ENCODE peak calls at places on chromosomes 7 and 10, in five cellular contexts. One of them, this sample, is unnamed.

GRCh38 chr10:89522463-89522862 is 12.9 kb downstream of the SLC16A12 start:
- DNase-seq in A549: no peak
- DNase-seq in neural progenitor cell: no peak
- DNase-seq in CD4-positive, alpha-beta memory T cell: no peak
- DNase-seq in mesenchymal stem cell: peak; percentile 45
- DNase-seq in this sample: no peak

GRCh38 chr10:47372726-47373125 is 11.4 kb downstream of the ZNF488 start:
- DNase-seq in A549: no peak
- DNase-seq in neural progenitor cell: no peak
- DNase-seq in CD4-positive, alpha-beta memory T cell: no peak
- DNase-seq in mesenchymal stem cell: no peak
- DNase-seq in this sample: no peak

GRCh38 chr7:70384891-70385290 is 747.1 kb upstream of the GALNT17 start:
- DNase-seq in A549: no peak
- DNase-seq in neural progenitor cell: no peak
- DNase-seq in CD4-positive, alpha-beta memory T cell: no peak
- DNase-seq in mesenchymal stem cell: peak; percentile 64
- DNase-seq in this sample: no peak

GRCh38 chr10:49598986-49599385 is 11.1 kb upstream of the SLC18A3 start:
- DNase-seq in A549: no peak
- DNase-seq in neural progenitor cell: no peak
- DNase-seq in CD4-positive, alpha-beta memory T cell: no peak
- DNase-seq in mesenchymal stem cell: no peak
- DNase-seq in this sample: no peak

GRCh38 chr10:46236941-46237681 is 49.7 kb upstream of the ANTXRL start:
- DNase-seq in A549: no peak
- DNase-seq in neural progenitor cell: no peak
- DNase-seq in CD4-positive, alpha-beta memory T cell: no peak
- DNase-seq in mesenchymal stem cell: no peak
- DNase-seq in this sample: no peak

GRCh38 chr7:33012364-33012763 is 50.2 kb downstream of the NT5C3A start:
- DNase-seq in A549: no peak
- DNase-seq in neural progenitor cell: no peak
- DNase-seq in CD4-positive, alpha-beta memory T cell: no peak
- DNase-seq in mesenchymal stem cell: no peak
- DNase-seq in this sample: no peak

GRCh38 chr10:32957341-32958084 is 517 bp downstream of the ITGB1 start:
- DNase-seq in A549: no peak
- DNase-seq in neural progenitor cell: peak; percentile 79
- DNase-seq in CD4-positive, alpha-beta memory T cell: no peak
- DNase-seq in mesenchymal stem cell: no peak
- DNase-seq in this sample: peak; percentile 57

GRCh38 chr10:57692255-57692980 is 575.3 kb downstream of the IPMK start:
- DNase-seq in A549: peak; percentile 10
- DNase-seq in neural progenitor cell: no peak
- DNase-seq in CD4-positive, alpha-beta memory T cell: no peak
- DNase-seq in mesenchymal stem cell: peak; percentile 91
- DNase-seq in this sample: peak; percentile 59

GRCh38 chr7:29780346-29780745 is 26.0 kb upstream of the WIPF3 start:
- DNase-seq in A549: no peak
- DNase-seq in neural progenitor cell: no peak
- DNase-seq in CD4-positive, alpha-beta memory T cell: no peak
- DNase-seq in mesenchymal stem cell: no peak
- DNase-seq in this sample: no peak

GRCh38 chr10:23367896-23368685 is 23.5 kb upstream of the C10orf67 start:
- DNase-seq in A549: no peak
- DNase-seq in neural progenitor cell: no peak
- DNase-seq in CD4-positive, alpha-beta memory T cell: no peak
- DNase-seq in mesenchymal stem cell: peak; percentile 46
- DNase-seq in this sample: no peak

GRCh38 chr7:94595717-94596116 is 60.2 kb downstream of the SGCE start:
- DNase-seq in A549: no peak
- DNase-seq in neural progenitor cell: no peak
- DNase-seq in CD4-positive, alpha-beta memory T cell: no peak
- DNase-seq in mesenchymal stem cell: no peak
- DNase-seq in this sample: no peak

GRCh38 chr10:34587002-34587740 is 227.9 kb downstream of the PARD3 start:
- DNase-seq in A549: no peak
- DNase-seq in neural progenitor cell: no peak
- DNase-seq in CD4-positive, alpha-beta memory T cell: no peak
- DNase-seq in mesenchymal stem cell: no peak
- DNase-seq in this sample: no peak

GRCh38 chr7:2460188-2460587 is 16.0 kb downstream of the GRIFIN start:
- DNase-seq in A549: no peak
- DNase-seq in neural progenitor cell: no peak
- DNase-seq in CD4-positive, alpha-beta memory T cell: no peak
- DNase-seq in mesenchymal stem cell: no peak
- DNase-seq in this sample: no peak

GRCh38 chr7:90430614-90431445 is 27.6 kb downstream of the CLDN12 start:
- DNase-seq in A549: no peak
- DNase-seq in neural progenitor cell: no peak
- DNase-seq in CD4-positive, alpha-beta memory T cell: no peak
- DNase-seq in mesenchymal stem cell: no peak
- DNase-seq in this sample: no peak

GRCh38 chr7:30612658-30613265 is 18.1 kb downstream of the GARS1 start:
- DNase-seq in A549: no peak
- DNase-seq in neural progenitor cell: no peak
- DNase-seq in CD4-positive, alpha-beta memory T cell: no peak
- DNase-seq in mesenchymal stem cell: no peak
- DNase-seq in this sample: no peak

GRCh38 chr7:10672186-10672585 is 301.5 kb upstream of the PHF14 start:
- DNase-seq in A549: no peak
- DNase-seq in neural progenitor cell: peak; percentile 7
- DNase-seq in CD4-positive, alpha-beta memory T cell: no peak
- DNase-seq in mesenchymal stem cell: no peak
- DNase-seq in this sample: no peak

GRCh38 chr10:95176101-95176500 is 17.9 kb upstream of the ACSM6 start:
- DNase-seq in A549: no peak
- DNase-seq in neural progenitor cell: no peak
- DNase-seq in CD4-positive, alpha-beta memory T cell: no peak
- DNase-seq in mesenchymal stem cell: no peak
- DNase-seq in this sample: no peak

GRCh38 chr10:43692051-43692825 is 43.6 kb upstream of the ZNF32 start:
- DNase-seq in A549: no peak
- DNase-seq in neural progenitor cell: no peak
- DNase-seq in CD4-positive, alpha-beta memory T cell: no peak
- DNase-seq in mesenchymal stem cell: no peak
- DNase-seq in this sample: no peak

GRCh38 chr7:130940907-130941306 is 206.9 kb upstream of the KLF14 start:
- DNase-seq in A549: no peak
- DNase-seq in neural progenitor cell: no peak
- DNase-seq in CD4-positive, alpha-beta memory T cell: no peak
- DNase-seq in mesenchymal stem cell: no peak
- DNase-seq in this sample: no peak

GRCh38 chr10:77231375-77231774 is 406.2 kb downstream of the KCNMA1 start:
- DNase-seq in A549: no peak
- DNase-seq in neural progenitor cell: no peak
- DNase-seq in CD4-positive, alpha-beta memory T cell: no peak
- DNase-seq in mesenchymal stem cell: no peak
- DNase-seq in this sample: no peak

GRCh38 chr7:2209146-2209960 is 23.4 kb downstream of the MAD1L1 start:
- DNase-seq in A549: peak; percentile 70
- DNase-seq in neural progenitor cell: peak; percentile 86
- DNase-seq in CD4-positive, alpha-beta memory T cell: peak; percentile 30
- DNase-seq in mesenchymal stem cell: peak; percentile 70
- DNase-seq in this sample: peak; percentile 89

GRCh38 chr7:739455-739963 is 12.4 kb upstream of the PRKAR1B start:
- DNase-seq in A549: no peak
- DNase-seq in neural progenitor cell: no peak
- DNase-seq in CD4-positive, alpha-beta memory T cell: no peak
- DNase-seq in mesenchymal stem cell: no peak
- DNase-seq in this sample: no peak

GRCh38 chr7:123154231-123154860 is 45.4 kb downstream of the SLC13A1 start:
- DNase-seq in A549: peak; percentile 34
- DNase-seq in neural progenitor cell: peak; percentile 81
- DNase-seq in CD4-positive, alpha-beta memory T cell: peak; percentile 1
- DNase-seq in mesenchymal stem cell: peak; percentile 88
- DNase-seq in this sample: peak; percentile 84

GRCh38 chr10:50373821-50374501 is 122.6 kb upstream of the ASAH2 start:
- DNase-seq in A549: no peak
- DNase-seq in neural progenitor cell: no peak
- DNase-seq in CD4-positive, alpha-beta memory T cell: no peak
- DNase-seq in mesenchymal stem cell: no peak
- DNase-seq in this sample: no peak

GRCh38 chr7:47783456-47784240 is 164.6 kb downstream of the PKD1L1 start:
- DNase-seq in A549: peak; percentile 40
- DNase-seq in neural progenitor cell: no peak
- DNase-seq in CD4-positive, alpha-beta memory T cell: no peak
- DNase-seq in mesenchymal stem cell: peak; percentile 98
- DNase-seq in this sample: no peak

GRCh38 chr10:4824791-4825310 is 1.2 kb upstream of the AKR1E2 start:
- DNase-seq in A549: no peak
- DNase-seq in neural progenitor cell: no peak
- DNase-seq in CD4-positive, alpha-beta memory T cell: no peak
- DNase-seq in mesenchymal stem cell: no peak
- DNase-seq in this sample: no peak

GRCh38 chr10:120632047-120632446 is 175.0 kb downstream of the PLPP4 start:
- DNase-seq in A549: no peak
- DNase-seq in neural progenitor cell: no peak
- DNase-seq in CD4-positive, alpha-beta memory T cell: no peak
- DNase-seq in mesenchymal stem cell: no peak
- DNase-seq in this sample: no peak

GRCh38 chr7:111718886-111719285 is 156.6 kb upstream of the IMMP2L start:
- DNase-seq in A549: no peak
- DNase-seq in neural progenitor cell: no peak
- DNase-seq in CD4-positive, alpha-beta memory T cell: no peak
- DNase-seq in mesenchymal stem cell: no peak
- DNase-seq in this sample: no peak

GRCh38 chr7:135147341-135147898 is 452 bp upstream of the TMEM140 start:
- DNase-seq in A549: no peak
- DNase-seq in neural progenitor cell: no peak
- DNase-seq in CD4-positive, alpha-beta memory T cell: peak; percentile 35
- DNase-seq in mesenchymal stem cell: no peak
- DNase-seq in this sample: no peak

GRCh38 chr10:107022600-107023354 is 141.7 kb downstream of the SORCS1 start:
- DNase-seq in A549: no peak
- DNase-seq in neural progenitor cell: peak; percentile 23
- DNase-seq in CD4-positive, alpha-beta memory T cell: no peak
- DNase-seq in mesenchymal stem cell: no peak
- DNase-seq in this sample: peak; percentile 15

GRCh38 chr7:73578342-73579124 is at the start of gene TBL2:
- DNase-seq in A549: peak; percentile 99
- DNase-seq in neural progenitor cell: peak; percentile 100
- DNase-seq in CD4-positive, alpha-beta memory T cell: peak; percentile 98
- DNase-seq in mesenchymal stem cell: peak; percentile 98
- DNase-seq in this sample: peak; percentile 100
- H3K4me1 ChIP-seq in A549: peaks cover 21% of the 10 kb centered on the region
- H3K4me1 ChIP-seq in neural progenitor cell: peaks cover 15% of the 10 kb centered on the region
- H3K4me1 ChIP-seq in CD4-positive, alpha-beta memory T cell: peaks cover 29% of the 10 kb centered on the region
- H3K4me1 ChIP-seq in mesenchymal stem cell: peaks cover 14% of the 10 kb centered on the region
- H3K4me1 ChIP-seq in this sample: peaks cover 3% of the 10 kb centered on the region

DNA sequence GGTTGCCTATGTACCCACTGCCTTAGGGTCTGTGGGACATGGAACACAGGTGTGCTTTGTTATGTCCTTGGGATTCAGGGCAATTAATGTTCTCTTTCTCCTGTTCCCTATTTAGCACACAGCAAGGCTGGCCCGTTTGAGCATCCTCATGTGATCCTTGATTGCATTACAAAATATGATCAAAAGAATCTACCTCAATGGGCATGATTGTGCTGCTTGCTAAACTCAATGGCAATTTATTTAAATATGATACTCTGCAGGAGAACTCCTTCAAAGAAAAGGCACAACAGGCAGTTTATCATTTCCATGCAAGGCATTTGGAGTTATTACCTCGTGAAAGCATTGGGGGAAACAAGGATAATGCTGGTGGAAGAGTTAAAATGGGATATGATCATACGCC is 22.5 kb downstream of the TWIST1 start:
- DNase-seq in A549: no peak
- DNase-seq in neural progenitor cell: no peak
- DNase-seq in CD4-positive, alpha-beta memory T cell: no peak
- DNase-seq in mesenchymal stem cell: no peak
- DNase-seq in this sample: no peak
- H3K4me1 ChIP-seq in A549: no peaks in the 10 kb centered on the region
- H3K4me1 ChIP-seq in neural progenitor cell: no peaks in the 10 kb centered on the region
- H3K4me1 ChIP-seq in CD4-positive, alpha-beta memory T cell: no peaks in the 10 kb centered on the region
- H3K4me1 ChIP-seq in mesenchymal stem cell: no peaks in the 10 kb centered on the region
- H3K4me1 ChIP-seq in this sample: peaks cover 35% of the 10 kb centered on the region

DNA sequence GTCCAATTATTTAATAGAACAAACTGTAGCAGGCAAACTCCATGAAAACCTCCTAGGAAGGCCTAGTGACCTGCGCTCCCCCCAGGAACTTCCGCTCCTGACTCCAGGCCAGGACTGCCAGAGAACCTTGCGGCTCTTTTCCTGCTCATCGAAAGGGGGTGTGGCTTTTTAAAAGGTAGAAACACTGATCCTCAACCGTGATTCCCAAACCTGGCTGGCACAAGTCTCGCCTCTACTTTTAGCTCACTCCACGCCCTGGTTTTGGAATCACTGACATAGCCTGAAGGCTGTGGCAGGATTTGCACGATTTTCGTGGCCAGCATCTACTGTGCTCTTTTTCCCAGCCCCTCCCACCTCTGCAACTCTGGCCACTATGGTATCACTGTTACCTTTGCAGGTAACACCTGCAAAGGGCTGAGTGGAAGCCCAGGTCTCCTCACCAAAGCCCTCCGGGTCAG is 43.3 kb downstream of the MYOF start:
- DNase-seq in A549: no peak
- DNase-seq in neural progenitor cell: peak; percentile 81
- DNase-seq in CD4-positive, alpha-beta memory T cell: no peak
- DNase-seq in mesenchymal stem cell: no peak
- DNase-seq in this sample: peak; percentile 95
- H3K4me1 ChIP-seq in A549: peaks cover 94% of the 10 kb centered on the region
- H3K4me1 ChIP-seq in neural progenitor cell: peaks cover 47% of the 10 kb centered on the region
- H3K4me1 ChIP-seq in CD4-positive, alpha-beta memory T cell: no peaks in the 10 kb centered on the region
- H3K4me1 ChIP-seq in mesenchymal stem cell: peaks cover 20% of the 10 kb centered on the region
- H3K4me1 ChIP-seq in this sample: peaks cover 37% of the 10 kb centered on the region

GRCh38 chr10:71753091-71753959 is 20.0 kb downstream of the VSIR start:
- DNase-seq in A549: no peak
- DNase-seq in neural progenitor cell: no peak
- DNase-seq in CD4-positive, alpha-beta memory T cell: no peak
- DNase-seq in mesenchymal stem cell: no peak
- DNase-seq in this sample: no peak
- H3K4me1 ChIP-seq in A549: peaks cover 15% of the 10 kb centered on the region
- H3K4me1 ChIP-seq in neural progenitor cell: peaks cover 15% of the 10 kb centered on the region
- H3K4me1 ChIP-seq in CD4-positive, alpha-beta memory T cell: peaks cover 100% of the 10 kb centered on the region
- H3K4me1 ChIP-seq in mesenchymal stem cell: peaks cover 4% of the 10 kb centered on the region
- H3K4me1 ChIP-seq in this sample: peaks cover 6% of the 10 kb centered on the region

DNA sequence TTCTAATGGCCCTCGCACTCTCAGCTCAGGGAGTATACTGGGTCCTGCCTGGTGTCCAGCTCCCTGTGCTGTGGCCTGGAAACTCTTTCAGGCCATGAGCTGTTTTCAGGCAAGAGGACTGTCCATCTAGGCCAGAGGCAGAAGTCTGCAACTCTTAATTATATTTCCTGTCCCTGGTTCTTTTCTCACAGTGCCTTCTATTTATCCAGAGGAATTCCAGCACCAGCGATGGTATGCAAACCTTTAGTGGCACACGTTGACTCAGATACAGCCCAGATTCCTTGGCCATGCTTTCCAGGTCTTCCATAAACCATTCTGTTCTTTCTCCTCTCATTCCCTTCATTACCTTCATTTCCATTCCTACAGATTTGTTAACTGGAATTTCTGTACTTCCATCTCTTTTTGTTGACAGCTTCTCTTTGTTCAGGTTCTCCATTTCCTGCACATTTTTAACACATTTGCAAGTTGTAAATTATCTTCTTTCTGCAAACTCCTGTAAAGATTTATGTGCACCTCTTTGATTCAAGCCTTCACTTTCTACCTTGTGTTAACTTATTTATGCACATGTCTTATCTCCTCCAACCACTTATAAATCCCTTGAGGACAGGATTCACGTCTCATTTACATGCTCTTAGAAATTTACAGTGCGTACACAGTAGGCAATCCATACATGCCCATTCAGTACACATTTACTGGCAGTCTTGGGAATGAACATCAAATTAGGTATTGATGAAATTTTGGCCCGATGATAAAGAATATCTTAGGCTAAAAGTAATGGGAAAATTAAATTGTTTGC is 172.1 kb downstream of the CELF2 start:
- DNase-seq in A549: no peak
- DNase-seq in neural progenitor cell: peak; percentile 37
- DNase-seq in CD4-positive, alpha-beta memory T cell: no peak
- DNase-seq in mesenchymal stem cell: no peak
- DNase-seq in this sample: peak; percentile 46
- H3K4me1 ChIP-seq in A549: no peaks in the 10 kb centered on the region
- H3K4me1 ChIP-seq in neural progenitor cell: peaks cover 26% of the 10 kb centered on the region
- H3K4me1 ChIP-seq in CD4-positive, alpha-beta memory T cell: peaks cover 96% of the 10 kb centered on the region
- H3K4me1 ChIP-seq in mesenchymal stem cell: no peaks in the 10 kb centered on the region
- H3K4me1 ChIP-seq in this sample: peaks cover 8% of the 10 kb centered on the region